ENCODE peak calls at places on chromosomes 5 and 9, in ten cellular contexts. C is caudate nucleus; F is stimulated activated CD4-positive, alpha-beta T cell treated with anti-CD3 and anti-CD28 coated beads, Interleukin-2, amount 100 ng/mL, for 48 hours; K is lung; L is left lung; W is Right ventricle myocardium superior; I is thoracic aorta; V is H7; U is SHP77; Q is NB4. O is an unnamed sample.

GRCh38 chr9:128683340-128684064 is 5.5 kb upstream of the SET start:
- DNase-seq in C (no peak), U (no peak), F (no peak), I (no peak), Q (peak), L (peak), W (peak), V (peak), K (peak), O (peak)

GRCh38 chr9:88436379-88436778 is 48.1 kb downstream of the SPIN1 start:
- DNase-seq in C (no peak), U (no peak), K (no peak), I (no peak), L (no peak), W (no peak), V (no peak), Q (no peak), F (no peak), O (no peak)

GRCh38 chr5:151686673-151687378 is at the start of gene SPARC:
- DNase-seq in L (peak), Q (peak), W (peak), K (peak), C (peak), I (no peak), U (no peak), F (no peak), V (peak), O (peak)

GRCh38 chr5:35198096-35198495 is 32.2 kb downstream of the PRLR start:
- DNase-seq in L (peak), C (no peak), Q (no peak), W (peak), I (no peak), K (peak), U (peak), V (no peak), F (no peak), O (no peak)

GRCh38 chr9:127139775-127140174 is 17.3 kb upstream of the ANGPTL2 start:
- DNase-seq in Q (no peak), L (no peak), C (no peak), I (no peak), U (no peak), W (no peak), F (no peak), V (no peak), K (no peak), O (no peak)

GRCh38 chr5:16552666-16553343 is 64.0 kb downstream of the RETREG1 start:
- DNase-seq in F (peak), W (peak), L (peak), K (peak), U (peak), V (peak), C (peak), Q (peak), I (peak), O (no peak)

GRCh38 chr9:95341262-95342011 is 23.9 kb upstream of the FANCC start:
- DNase-seq in V (peak), U (no peak), F (no peak), C (no peak), W (no peak), K (no peak), I (no peak), L (no peak), Q (no peak), O (no peak)

GRCh38 chr5:158039911-158040347 is 181.0 kb upstream of the CLINT1 start:
- DNase-seq in F (no peak), W (no peak), C (no peak), U (no peak), Q (no peak), K (no peak), V (no peak), I (no peak), L (no peak), O (no peak)

GRCh38 chr9:15416880-15417279 is 5.8 kb upstream of the SNAPC3 start:
- DNase-seq in C (no peak), Q (peak), F (no peak), L (no peak), W (no peak), U (peak), V (peak), I (no peak), K (no peak), O (no peak)

GRCh38 chr9:96491079-96491879 is 41.3 kb downstream of the HABP4 start:
- DNase-seq in L (no peak), F (peak), U (no peak), I (no peak), K (no peak), W (no peak), Q (no peak), V (no peak), C (no peak), O (no peak)

GRCh38 chr9:86034863-86035734 is 64.3 kb downstream of the GOLM1 start:
- DNase-seq in V (peak), L (no peak), C (no peak), U (peak), Q (peak), F (no peak), W (no peak), K (no peak), I (no peak), O (no peak)

GRCh38 chr5:133251296-133252132 is 199.7 kb downstream of the HSPA4 start:
- DNase-seq in V (no peak), L (no peak), U (peak), Q (no peak), K (no peak), C (no peak), I (no peak), F (no peak), W (no peak), O (no peak)

GRCh38 chr9:125177888-125178287 is 11.7 kb downstream of the PPP6C start:
- DNase-seq in F (no peak), W (no peak), I (no peak), K (no peak), V (no peak), L (no peak), Q (no peak), C (no peak), U (no peak), O (no peak)

GRCh38 chr9:22203371-22204138 is 194.4 kb upstream of the CDKN2B start:
- DNase-seq in V (no peak), L (no peak), Q (no peak), C (no peak), W (no peak), K (no peak), U (no peak), I (no peak), F (no peak), O (no peak)

GRCh38 chr5:30368064-30368463 is 825.4 kb upstream of the CDH6 start:
- DNase-seq in U (no peak), C (no peak), W (no peak), F (no peak), I (no peak), K (no peak), Q (no peak), L (no peak), V (no peak), O (no peak)

GRCh38 chr5:132456553-132457361 is 33.8 kb downstream of the IRF1 start:
- DNase-seq in I (no peak), U (no peak), Q (peak), C (no peak), W (peak), K (peak), F (no peak), V (no peak), L (peak), O (no peak)

GRCh38 chr5:79938468-79938867 is 52.6 kb downstream of the MTX3 start:
- DNase-seq in L (no peak), Q (no peak), K (no peak), I (no peak), V (no peak), U (no peak), W (no peak), C (no peak), F (no peak), O (no peak)

GRCh38 chr5:119409235-119409815 is 43.0 kb upstream of the HSD17B4 start:
- DNase-seq in U (no peak), C (no peak), V (no peak), I (no peak), W (no peak), L (no peak), Q (peak), F (no peak), K (no peak), O (no peak)

GRCh38 chr9:128554155-128554862 is 1.9 kb downstream of the SPTAN1 start:
- DNase-seq in U (no peak), W (peak), V (peak), C (peak), I (no peak), K (peak), Q (peak), L (peak), F (no peak), O (peak)

GRCh38 chr5:24742334-24742733 is 97.6 kb upstream of the CDH10 start:
- DNase-seq in C (no peak), I (no peak), V (no peak), L (no peak), Q (no peak), W (no peak), F (no peak), U (no peak), K (no peak), O (no peak)